ENCODE peak calls at places on chromosomes 4 and X, in four cellular contexts. E, Q, J and T are unnamed samples.
A peak's percentile ranks its signal among the peaks of the same experiment; 100 is the strongest.

GRCh38 chr4:21517460-21517859 is 431.1 kb downstream of the KCNIP4 start:
- DNase-seq in E (no peak), Q (no peak), J (no peak), T (no peak)

GRCh38 chr4:39083164-39083563 is 21.1 kb downstream of the KLHL5 start:
- DNase-seq in E (peak; percentile 68), Q (no peak), J (no peak), T (no peak)

GRCh38 chr4:65580551-65580950 is 89.7 kb downstream of the EPHA5 start:
- DNase-seq in E (peak; percentile 7), Q (no peak), J (no peak), T (no peak)

GRCh38 chrX:68190799-68191198 is 242.5 kb downstream of the OPHN1 start:
- DNase-seq in E (no peak), Q (no peak), J (no peak), T (no peak)

GRCh38 chr4:145279122-145279960 is 99.0 kb upstream of the OTUD4 start:
- DNase-seq in E (peak; percentile 96), Q (no peak), J (no peak), T (no peak)

GRCh38 chr4:94516999-94517398 is 65.3 kb downstream of the PDLIM5 start:
- DNase-seq in E (peak; percentile 83), Q (no peak), J (no peak), T (no peak)

GRCh38 chr4:121138014-121138413 is 26.1 kb downstream of the TNIP3 start:
- DNase-seq in E (no peak), Q (no peak), J (no peak), T (no peak)

GRCh38 chr4:186723207-186724047 is at the start of gene FAT1:
- DNase-seq in E (peak; percentile 73), Q (peak; percentile 72), J (peak; percentile 88), T (no peak)

GRCh38 chr4:183823394-183823793 is 81.7 kb upstream of the STOX2 start:
- DNase-seq in E (peak; percentile 79), Q (no peak), J (peak; percentile 76), T (no peak)

GRCh38 chr4:21656832-21657231 is 291.7 kb downstream of the KCNIP4 start:
- DNase-seq in E (peak; percentile 37), Q (no peak), J (no peak), T (no peak)

GRCh38 chr4:169070071-169070894 is 60.2 kb upstream of the CBR4 start:
- DNase-seq in E (peak; percentile 98), Q (peak; percentile 72), J (peak; percentile 84), T (no peak)

GRCh38 chrX:53223955-53224859 is 800 bp downstream of the KDM5C start:
- DNase-seq in E (peak; percentile 83), Q (no peak), J (peak; percentile 77), T (no peak)

GRCh38 chrX:134547047-134547679 is 87.2 kb downstream of the HPRT1 start:
- DNase-seq in E (no peak), Q (no peak), J (no peak), T (no peak)

GRCh38 chr4:145760176-145760575 is 80.2 kb downstream of the C4orf51 start:
- DNase-seq in E (no peak), Q (no peak), J (no peak), T (no peak)

GRCh38 chrX:96563663-96564062 is 121.0 kb upstream of the DIAPH2 start:
- DNase-seq in E (no peak), Q (no peak), J (no peak), T (no peak)

GRCh38 chr4:114883641-114884040 is 229.8 kb downstream of the NDST4 start:
- DNase-seq in E (no peak), Q (no peak), J (no peak), T (no peak)

GRCh38 chr4:97498875-97499274 is 644.4 kb downstream of the STPG2 start:
- DNase-seq in E (peak; percentile 91), Q (no peak), J (no peak), T (no peak)

GRCh38 chr4:140260227-140260626 is 106.2 kb upstream of the MAML3 start:
- DNase-seq in E (peak; percentile 88), Q (no peak), J (no peak), T (no peak)

GRCh38 chr4:29081230-29081955 is 1638.8 kb upstream of the PCDH7 start:
- DNase-seq in E (no peak), Q (no peak), J (no peak), T (no peak)

GRCh38 chr4:8272472-8273428 is 3.2 kb downstream of the HTRA3 start:
- DNase-seq in E (no peak), Q (no peak), J (peak; percentile 74), T (no peak)

GRCh38 chrX:106612403-106612789 is 618 bp downstream of the RADX start:
- DNase-seq in E (peak; percentile 6), Q (no peak), J (no peak), T (no peak)

GRCh38 chr4:132540268-132540667 is 608.8 kb upstream of the PCDH10 start:
- DNase-seq in E (no peak), Q (no peak), J (no peak), T (no peak)

GRCh38 chrX:1679238-1679637 is 64.4 kb downstream of the ASMT start:
- DNase-seq in E (no peak), Q (no peak), J (no peak), T (no peak)

GRCh38 chr4:58983887-58984286 is 1873.7 kb upstream of the IGFBP7 start:
- DNase-seq in E (no peak), Q (no peak), J (no peak), T (no peak)

GRCh38 chrX:11239230-11239629 is 54.0 kb upstream of the AMELX start:
- DNase-seq in E (peak; percentile 58), Q (no peak), J (no peak), T (no peak)

GRCh38 chrX:30246769-30247489 is at the start of gene MAGEB1:
- DNase-seq in E (no peak), Q (no peak), J (peak; percentile 59), T (no peak)

GRCh38 chr4:178037459-178038214 is 595.4 kb upstream of the AGA start:
- DNase-seq in E (no peak), Q (no peak), J (no peak), T (no peak)

GRCh38 chr4:185728886-185729285 is 83.1 kb downstream of the SORBS2 start:
- DNase-seq in E (no peak), Q (no peak), J (no peak), T (no peak)

GRCh38 chr4:107258359-107258758 is 222.2 kb upstream of the DKK2 start:
- DNase-seq in E (peak; percentile 81), Q (no peak), J (no peak), T (no peak)

GRCh38 chrX:125651426-125651825 is 331.8 kb downstream of the TEX13C start:
- DNase-seq in E (peak; percentile 8), Q (no peak), J (no peak), T (no peak)

GRCh38 chr4:3286335-3287175 is 6.3 kb upstream of the RGS12 start:
- DNase-seq in E (no peak), Q (peak; percentile 22), J (peak; percentile 59), T (no peak)

GRCh38 chrX:101417981-101418841 is 10.2 kb downstream of the HNRNPH2 start:
- DNase-seq in E (peak; percentile 14), Q (peak; percentile 58), J (peak; percentile 84), T (peak; percentile 94)

GRCh38 chr4:133593764-133594163 is 444.7 kb downstream of the PCDH10 start:
- DNase-seq in E (no peak), Q (no peak), J (no peak), T (no peak)

GRCh38 chr4:62644372-62644771 is 1444.2 kb downstream of the ADGRL3 start:
- DNase-seq in E (peak; percentile 0), Q (no peak), J (no peak), T (no peak)
- TF ChIP-seq CTCF in E (peak; percentile 20), Q (no peak), J (no peak), T (peak; percentile 53)

GRCh38 chr4:152605031-152605430 is 69.1 kb upstream of the FBXW7 start:
- DNase-seq in E (no peak), Q (no peak), J (no peak), T (no peak)
- TF ChIP-seq CTCF in E (no peak), Q (no peak), J (no peak), T (no peak)

DNA sequence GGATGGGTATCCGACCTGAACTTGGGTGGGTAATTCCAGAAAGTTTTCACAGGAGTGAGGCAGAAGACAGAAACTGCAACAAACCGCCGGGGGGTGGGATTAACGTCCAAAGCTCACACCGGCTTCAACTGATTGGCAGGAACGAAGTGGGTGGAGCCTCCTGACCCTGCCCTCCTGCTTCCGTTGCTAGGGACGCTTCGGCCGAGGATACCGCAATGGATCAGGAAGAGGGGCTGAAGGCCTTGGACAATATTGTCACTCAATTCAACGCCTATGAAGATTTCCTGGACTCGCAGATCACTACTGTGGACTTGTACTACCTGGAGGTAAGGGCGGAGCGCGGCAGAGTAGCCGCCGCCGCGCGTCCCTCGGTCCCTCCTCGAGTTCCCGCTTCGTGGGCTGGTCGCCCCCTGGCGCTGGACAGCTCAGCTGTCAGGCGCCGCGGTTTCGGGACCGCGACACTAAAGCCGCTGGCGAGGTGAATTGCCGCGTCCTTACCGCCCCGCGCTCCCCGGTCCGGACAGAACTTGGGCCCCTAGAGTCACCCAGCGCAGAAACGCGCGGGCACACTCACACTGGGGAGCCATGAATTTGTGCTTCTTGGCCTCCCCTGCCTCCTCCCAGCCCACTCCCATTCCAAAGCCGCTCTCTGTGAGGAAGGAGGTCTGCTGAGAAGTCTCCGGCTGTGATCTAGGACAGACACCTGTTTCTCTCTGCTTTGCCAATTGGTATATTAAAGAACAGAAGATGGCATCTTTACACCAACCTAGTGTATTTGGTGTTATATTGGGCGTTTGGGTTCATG is at the start of gene CFAP299:
- DNase-seq in E (peak; percentile 79), Q (peak; percentile 71), J (peak; percentile 83), T (no peak)
- TF ChIP-seq CTCF in E (peak; percentile 29), Q (no peak), J (peak; percentile 31), T (peak; percentile 81)

DNA sequence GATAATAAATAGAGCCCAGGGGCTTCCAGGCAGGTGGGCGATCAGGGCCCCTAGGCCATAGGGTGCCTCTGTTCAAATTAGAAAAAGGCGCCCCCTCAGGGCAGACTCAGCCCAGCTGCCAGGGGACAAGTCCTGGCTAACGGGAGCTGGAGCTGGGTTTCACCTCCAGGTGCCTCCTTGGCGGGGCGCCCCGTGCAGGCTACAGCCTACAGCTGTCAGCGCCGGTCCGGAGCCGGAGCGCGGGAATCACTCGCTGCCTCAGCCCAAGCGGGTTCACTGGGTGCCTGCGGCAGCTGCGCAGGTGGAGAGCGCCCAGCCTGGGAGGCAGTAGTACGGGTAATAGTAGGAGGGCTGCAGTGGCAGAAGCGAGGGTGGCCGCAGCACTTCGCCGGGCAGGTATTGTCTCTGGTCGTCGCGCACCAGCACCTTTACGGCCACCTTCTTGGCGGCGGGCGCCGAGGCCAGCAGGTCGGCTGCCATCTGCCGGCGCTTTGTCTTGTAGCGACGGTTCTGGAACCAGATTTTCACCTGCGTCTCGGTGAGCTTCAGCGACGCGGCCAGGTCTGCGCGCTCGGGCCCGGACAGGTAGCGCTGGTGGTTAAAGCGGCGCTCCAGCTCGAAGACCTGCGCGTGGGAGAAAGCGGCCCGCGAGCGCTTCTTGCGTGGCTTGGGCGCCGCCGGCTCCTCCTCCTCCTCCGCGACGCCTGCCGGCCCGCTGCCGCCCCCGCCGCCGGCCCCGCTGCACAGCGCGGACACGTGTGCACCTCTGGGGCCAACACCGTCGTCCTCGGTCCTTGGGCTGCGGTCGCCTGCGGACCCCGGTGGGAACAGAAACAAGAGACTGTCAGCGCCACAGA is 2.4 kb downstream of the NKX3-2 start:
- DNase-seq in E (no peak), Q (no peak), J (peak; percentile 76), T (no peak)
- TF ChIP-seq CTCF in E (no peak), Q (no peak), J (no peak), T (peak; percentile 73)